ENCODE peak calls at places on chromosomes 2 and 18, in four cellular contexts. E, K, J and P are unnamed samples.

GRCh38 chr2:69134546-69134945 is 121.6 kb downstream of the ANTXR1 start:
- DNase-seq in K (no peak), J (no peak), E (no peak), P (peak; percentile 54)

GRCh38 chr18:58529714-58530354 is 99.1 kb downstream of the ALPK2 start:
- DNase-seq in J (peak; percentile 85), E (peak; percentile 71), K (peak; percentile 63), P (peak; percentile 65)

GRCh38 chr2:144332356-144333143 is 187.4 kb downstream of the ZEB2 start:
- DNase-seq in E (peak; percentile 94), K (peak; percentile 54), J (peak; percentile 93), P (peak; percentile 83)

GRCh38 chr2:128607981-128608506 is 289.4 kb upstream of the HS6ST1 start:
- DNase-seq in E (no peak), J (no peak), K (no peak), P (no peak)

GRCh38 chr2:63425606-63426005 is 162.7 kb downstream of the WDPCP start:
- DNase-seq in E (no peak), K (peak; percentile 6), J (no peak), P (no peak)

GRCh38 chr18:11496561-11497172 is 112.7 kb upstream of the SLC35G4 start:
- DNase-seq in E (no peak), K (no peak), J (peak; percentile 69), P (no peak)

GRCh38 chr2:113157897-113158753 is 15.6 kb upstream of the PSD4 start:
- DNase-seq in E (no peak), K (peak; percentile 55), J (no peak), P (peak; percentile 51)

GRCh38 chr18:27763341-27763740 is 413.6 kb downstream of the CDH2 start:
- DNase-seq in J (no peak), K (no peak), E (no peak), P (no peak)

GRCh38 chr2:197931661-197932312 is 127.4 kb downstream of the PLCL1 start:
- DNase-seq in E (no peak), J (no peak), K (no peak), P (no peak)

GRCh38 chr2:104834431-104834830 is 19.5 kb upstream of the POU3F3 start:
- DNase-seq in E (no peak), J (no peak), K (no peak), P (no peak)

GRCh38 chr2:241890524-241891235 is 21.2 kb downstream of the RTP5 start:
- DNase-seq in E (no peak), J (no peak), K (no peak), P (no peak)

GRCh38 chr2:120287183-120288015 is 34.7 kb downstream of the RALB start:
- DNase-seq in J (peak; percentile 90), E (no peak), K (peak; percentile 80), P (peak; percentile 79)

GRCh38 chr2:11234309-11234708 is 79.0 kb downstream of the SLC66A3 start:
- DNase-seq in K (no peak), J (no peak), E (no peak), P (no peak)

GRCh38 chr2:174621323-174621722 is 23.7 kb upstream of the WIPF1 start:
- DNase-seq in J (no peak), E (no peak), K (no peak), P (no peak)

GRCh38 chr2:235551965-235552364 is 58.1 kb downstream of the AGAP1 start:
- DNase-seq in E (no peak), K (peak; percentile 28), J (peak; percentile 8), P (peak; percentile 56)

GRCh38 chr2:218897394-218898108 is 16.9 kb downstream of the WNT10A start:
- DNase-seq in K (no peak), E (no peak), J (no peak), P (no peak)

GRCh38 chr2:170455617-170456426 is 259.3 kb upstream of the SP5 start:
- DNase-seq in J (no peak), E (no peak), K (no peak), P (no peak)

DNA sequence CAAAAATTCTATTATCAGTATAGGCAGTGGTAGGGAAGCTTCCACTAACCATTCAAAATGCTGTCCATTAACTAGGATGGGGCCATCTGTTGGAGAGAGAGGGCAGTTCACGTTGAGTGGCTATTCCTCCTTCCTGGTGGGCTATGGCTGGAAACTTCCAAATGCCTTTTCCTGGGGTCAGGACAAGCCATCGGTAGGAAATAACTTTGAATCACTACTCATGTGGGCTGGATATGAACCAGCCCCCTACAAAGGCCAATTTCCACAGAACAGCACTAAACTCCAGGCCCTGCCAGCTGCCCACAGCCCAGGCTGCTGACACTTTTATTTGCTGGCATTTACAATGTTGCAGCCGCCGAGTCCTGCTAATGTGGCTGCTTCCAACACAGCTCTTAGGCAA is 156.1 kb upstream of the HNRNPA3 start:
- DNase-seq in J (no peak), K (no peak), E (no peak), P (no peak)
- TF ChIP-seq CTCF in J (no peak), K (peak; percentile 23), E (no peak), P (peak; percentile 15)

GRCh38 chr2:79741044-79741443 is 228.2 kb downstream of the CTNNA2 start:
- DNase-seq in J (no peak), K (no peak), E (no peak), P (no peak)
- TF ChIP-seq CTCF in J (no peak), K (no peak), E (no peak), P (no peak)

GRCh38 chr2:208256192-208256782 is 1.4 kb upstream of the IDH1 start:
- DNase-seq in E (no peak), J (peak; percentile 25), K (no peak), P (no peak)
- TF ChIP-seq CTCF in E (no peak), J (peak; percentile 16), K (peak; percentile 36), P (peak; percentile 36)

GRCh38 chr2:40244251-40245010 is 207.5 kb downstream of the SLC8A1 start:
- DNase-seq in E (peak; percentile 57), K (peak; percentile 84), J (peak; percentile 53), P (peak; percentile 86)

GRCh38 chr2:40242315-40242714 is 209.6 kb downstream of the SLC8A1 start:
- DNase-seq in K (no peak), J (no peak), E (no peak), P (no peak)

GRCh38 chr2:40243581-40243980 is 208.3 kb downstream of the SLC8A1 start:
- DNase-seq in J (no peak), K (peak; percentile 66), E (no peak), P (peak; percentile 95)

GRCh38 chr2:40240067-40240466 is 211.8 kb downstream of the SLC8A1 start:
- DNase-seq in K (peak; percentile 98), E (peak; percentile 89), J (no peak), P (peak; percentile 98)
- TF ChIP-seq CTCF in K (no peak), E (no peak), J (no peak), P (no peak)